ENCODE peak calls at places on chromosomes 13 and 19, in five cellular contexts. J, L, W, D and A are unnamed samples.

GRCh38 chr19:3734310-3734600 is 26.1 kb downstream of the TJP3 start:
- DNase-seq in D (no peak), J (peak), W (no peak), L (no peak), A (no peak)

GRCh38 chr13:32032780-32033179 is 1.2 kb downstream of the FRY start:
- DNase-seq in L (no peak), D (no peak), W (no peak), J (no peak), A (no peak)

GRCh38 chr19:17555480-17555928 is at the start of gene COLGALT1:
- DNase-seq in L (peak), W (peak), J (peak), D (peak), A (peak)

GRCh38 chr19:19422156-19422555 is 16.7 kb downstream of the GATAD2A start:
- DNase-seq in D (no peak), L (no peak), W (no peak), J (no peak), A (no peak)

GRCh38 chr13:101416181-101417042 is at the start of gene NALCN:
- DNase-seq in J (peak), L (no peak), D (no peak), W (peak), A (peak)

GRCh38 chr19:29380581-29380980 is 145.2 kb upstream of the VSTM2B start:
- DNase-seq in W (peak), J (no peak), D (peak), L (peak), A (no peak)

GRCh38 chr13:20006206-20006605 is 47.7 kb downstream of the ZMYM2 start:
- DNase-seq in D (no peak), W (no peak), L (no peak), J (no peak), A (no peak)

GRCh38 chr13:49097374-49097773 is 121.7 kb downstream of the FNDC3A start:
- DNase-seq in L (no peak), D (no peak), W (no peak), J (no peak), A (no peak)

GRCh38 chr13:22469421-22469820 is 711.4 kb upstream of the SGCG start:
- DNase-seq in D (no peak), J (no peak), W (no peak), L (no peak), A (no peak)

GRCh38 chr13:75494491-75494890 is 12.5 kb upstream of the TBC1D4 start:
- DNase-seq in W (no peak), J (no peak), D (no peak), L (no peak), A (no peak)

GRCh38 chr13:109782823-109783411 is 3.5 kb downstream of the IRS2 start:
- DNase-seq in L (no peak), D (no peak), W (peak), J (peak), A (no peak)
- H3K4me3 ChIP-seq in L (no peak), D (peak), W (no peak), J (no peak), A (no peak)

GRCh38 chr19:50148528-50148927 is 14.6 kb downstream of the IZUMO2 start:
- DNase-seq in J (no peak), L (no peak), D (no peak), W (no peak), A (no peak)
- H3K4me3 ChIP-seq in J (no peak), L (peak), D (peak), W (no peak), A (no peak)

DNA sequence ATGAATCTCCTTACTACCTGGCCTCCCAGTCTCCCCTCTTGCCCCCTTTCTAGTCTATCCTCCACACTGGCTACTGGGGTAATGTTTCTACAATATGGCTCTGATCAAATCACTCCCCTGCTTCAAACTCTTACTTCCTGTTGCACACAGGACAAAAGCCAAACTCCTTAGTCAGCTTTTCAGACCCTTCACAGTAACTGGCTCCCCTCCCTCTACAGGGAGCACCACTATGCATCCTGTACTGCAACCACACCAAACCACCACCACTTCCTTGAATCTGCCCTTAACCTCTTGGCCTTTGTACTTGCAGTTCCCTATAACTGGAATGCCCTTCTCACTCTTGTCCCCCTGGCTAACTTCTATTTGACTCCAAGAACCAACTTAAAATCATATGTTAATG is 32.2 kb downstream of the DEDD2 start:
- DNase-seq in W (no peak), D (no peak), L (no peak), J (no peak), A (no peak)
- H3K4me3 ChIP-seq in W (no peak), D (no peak), L (no peak), J (no peak), A (no peak)

GRCh38 chr19:798415-799075 is 1.3 kb downstream of the PTBP1 start:
- DNase-seq in J (peak), L (peak), W (peak), D (no peak), A (no peak)

GRCh38 chr19:799076-799881 is 2.0 kb downstream of the PTBP1 start:
- DNase-seq in D (no peak), J (no peak), W (peak), L (no peak), A (peak)

GRCh38 chr19:801861-802496 is 4.7 kb downstream of the PTBP1 start:
- DNase-seq in W (peak), D (no peak), J (peak), L (no peak), A (no peak)

GRCh38 chr19:801030-801860 is 4.0 kb downstream of the PTBP1 start:
- DNase-seq in D (peak), W (peak), L (no peak), J (peak), A (no peak)

DNA sequence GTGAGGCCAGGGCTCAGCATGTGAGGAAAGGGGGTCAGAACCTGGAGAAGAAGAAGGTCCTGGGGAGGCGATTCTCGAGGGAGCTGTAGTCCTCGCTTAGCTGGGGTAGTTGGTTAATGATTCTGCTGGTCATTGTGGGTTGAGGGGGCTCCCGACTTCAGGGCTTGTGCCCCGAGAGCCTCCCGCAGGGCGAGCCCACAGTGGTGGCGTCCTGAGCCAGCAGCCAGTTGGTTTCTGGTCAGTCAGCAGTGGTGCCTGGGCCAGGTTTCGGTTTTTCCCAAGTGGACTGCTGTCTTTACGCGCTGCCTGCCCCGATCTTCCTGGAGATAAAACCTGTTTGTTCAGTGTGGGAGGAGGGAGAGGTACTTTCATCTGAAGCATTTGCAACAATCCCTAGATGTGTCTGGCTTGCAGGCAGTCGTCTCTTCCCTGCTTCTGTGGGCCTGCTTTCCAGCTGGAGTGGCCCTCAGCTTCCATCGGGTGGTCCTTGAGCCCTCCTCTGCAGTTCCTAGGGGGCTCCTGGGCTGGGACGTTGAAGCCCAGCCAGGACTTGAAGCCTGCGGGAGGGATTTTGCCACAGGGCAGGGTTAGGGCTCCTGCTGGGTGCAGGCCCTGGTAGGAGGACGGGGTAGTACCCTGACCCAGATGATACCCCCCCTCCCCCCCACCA is 3.2 kb downstream of the PTBP1 start:
- DNase-seq in D (no peak), J (no peak), L (no peak), W (peak), A (no peak)
- H3K4me3 ChIP-seq in D (peak), J (peak), L (peak), W (no peak), A (no peak)

GRCh38 chr19:57771417-57771816 is 1.9 kb downstream of the ZNF586 start:
- DNase-seq in L (no peak), W (no peak), D (no peak), J (no peak), A (no peak)

GRCh38 chr19:57779220-57779845 is 9.9 kb downstream of the ZNF586 start:
- DNase-seq in D (no peak), J (no peak), L (no peak), W (no peak), A (no peak)

GRCh38 chr19:57773488-57773887 is 4.0 kb downstream of the ZNF586 start:
- DNase-seq in W (no peak), J (no peak), D (no peak), L (no peak), A (no peak)

GRCh38 chr19:57778358-57778757 is 8.9 kb downstream of the ZNF586 start:
- DNase-seq in L (no peak), D (no peak), J (no peak), W (no peak), A (no peak)

GRCh38 chr19:57776764-57777296 is 7.4 kb downstream of the ZNF586 start:
- DNase-seq in L (no peak), W (no peak), D (no peak), J (no peak), A (no peak)
- H3K4me3 ChIP-seq in L (no peak), W (no peak), D (no peak), J (no peak), A (no peak)

DNA sequence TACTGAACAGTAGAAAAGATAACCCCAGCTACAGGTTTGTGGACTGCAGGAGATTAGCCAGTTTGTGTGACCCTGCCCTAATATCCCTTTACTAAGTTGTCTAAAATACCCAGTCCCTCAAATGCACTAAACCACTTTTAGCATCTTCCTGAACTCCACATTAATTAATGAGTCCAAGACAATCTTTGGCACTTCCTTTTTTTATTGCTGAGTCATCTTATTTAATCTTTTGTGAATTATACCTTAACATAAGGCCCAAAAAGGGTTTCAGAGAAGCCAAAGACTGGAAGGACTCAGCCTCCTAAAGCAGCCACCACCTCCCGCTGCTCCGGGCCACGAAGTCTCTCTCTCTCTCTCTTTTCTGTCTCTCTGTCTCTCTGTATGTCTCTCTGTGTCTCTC is 48.8 kb upstream of the PDCD5 start:
- DNase-seq in W (no peak), J (no peak), L (no peak), D (no peak), A (no peak)
- H3K4me3 ChIP-seq in W (no peak), J (no peak), L (no peak), D (no peak), A (no peak)

GRCh38 chr19:16037424-16038195 is 38.7 kb upstream of the TPM4 start:
- DNase-seq in L (no peak), J (no peak), D (no peak), W (peak), A (no peak)

GRCh38 chr19:16039545-16039944 is 36.8 kb upstream of the TPM4 start:
- DNase-seq in J (no peak), W (peak), L (no peak), D (no peak), A (no peak)

GRCh38 chr19:16036941-16037340 is 39.4 kb upstream of the TPM4 start:
- DNase-seq in W (no peak), D (no peak), L (no peak), J (no peak), A (no peak)

GRCh38 chr19:16039081-16039480 is 37.2 kb upstream of the TPM4 start:
- DNase-seq in L (no peak), D (no peak), W (peak), J (no peak), A (no peak)

GRCh38 chr19:16038196-16038695 is 38.0 kb upstream of the TPM4 start:
- DNase-seq in W (peak), L (no peak), J (no peak), D (no peak), A (no peak)
- H3K4me3 ChIP-seq in W (no peak), L (no peak), J (no peak), D (no peak), A (no peak)

GRCh38 chr13:114303700-114304327 is 10.5 kb upstream of the CHAMP1 start:
- DNase-seq in L (no peak), J (no peak), D (no peak), W (no peak), A (peak)
- H3K4me3 ChIP-seq in L (no peak), J (no peak), D (no peak), W (no peak), A (no peak)